ENCODE peak calls at places on chromosomes 1 and 21, in six cellular contexts. G, J, R, N, C and E are unnamed samples.

GRCh38 chr1:99943238-99943794 is 26.5 kb upstream of the SLC35A3 start:
- DNase-seq in G (no peak), J (no peak), R (peak; percentile 80), N (no peak), C (no peak), E (no peak)

GRCh38 chr1:217469983-217470382 is 160.9 kb downstream of the GPATCH2 start:
- DNase-seq in G (no peak), J (no peak), R (no peak), N (no peak), C (no peak), E (no peak)

GRCh38 chr1:212284744-212285684 is at the start of gene PPP2R5A:
- DNase-seq in G (peak; percentile 95), J (peak; percentile 99), R (peak; percentile 99), N (peak; percentile 98), C (peak; percentile 89), E (peak; percentile 100)

GRCh38 chr1:40803902-40804301 is 20.3 kb downstream of the KCNQ4 start:
- DNase-seq in G (no peak), J (no peak), R (no peak), N (no peak), C (no peak), E (no peak)

GRCh38 chr1:92037400-92037799 is 7.6 kb downstream of the EPHX4 start:
- DNase-seq in G (no peak), J (no peak), R (no peak), N (no peak), C (no peak), E (no peak)

GRCh38 chr1:177278626-177279390 is 108.0 kb downstream of the BRINP2 start:
- DNase-seq in G (no peak), J (no peak), R (peak; percentile 7), N (no peak), C (no peak), E (no peak)

GRCh38 chr1:45205910-45206721 is at the start of gene ZSWIM5:
- DNase-seq in G (peak; percentile 43), J (peak; percentile 77), R (peak; percentile 86), N (peak; percentile 67), C (peak; percentile 59), E (peak; percentile 95)

GRCh38 chr1:24311731-24312130 is 7.4 kb upstream of the GRHL3 start:
- DNase-seq in G (no peak), J (no peak), R (no peak), N (no peak), C (no peak), E (no peak)

GRCh38 chr1:91402023-91402422 is 2.6 kb downstream of the HFM1 start:
- DNase-seq in G (no peak), J (no peak), R (peak; percentile 62), N (peak; percentile 28), C (no peak), E (no peak)

GRCh38 chr1:39672551-39672947 is 642 bp upstream of the NT5C1A start:
- DNase-seq in G (no peak), J (no peak), R (peak; percentile 28), N (peak; percentile 38), C (no peak), E (no peak)

GRCh38 chr1:248823517-248824001 is 2.2 kb downstream of the SH3BP5L start:
- DNase-seq in G (no peak), J (no peak), R (peak; percentile 32), N (no peak), C (no peak), E (no peak)

GRCh38 chr1:84621553-84621952 is 47.3 kb upstream of the CTBS start:
- DNase-seq in G (no peak), J (no peak), R (no peak), N (no peak), C (no peak), E (no peak)

GRCh38 chr21:33157303-33157702 is 72.4 kb upstream of the IFNAR2 start:
- DNase-seq in G (no peak), J (no peak), R (no peak), N (no peak), C (no peak), E (no peak)

GRCh38 chr1:19333587-19334354 is 21.6 kb downstream of the SLC66A1 start:
- DNase-seq in G (no peak), J (no peak), R (no peak), N (no peak), C (no peak), E (no peak)

GRCh38 chr1:227869281-227869842 is 53.9 kb downstream of the PRSS38 start:
- DNase-seq in G (no peak), J (peak; percentile 11), R (no peak), N (no peak), C (no peak), E (no peak)

GRCh38 chr1:178267646-178268094 is 173.8 kb downstream of the RASAL2 start:
- DNase-seq in G (no peak), J (no peak), R (no peak), N (no peak), C (no peak), E (no peak)

GRCh38 chr1:96927125-96927524 is 205.5 kb downstream of the PTBP2 start:
- DNase-seq in G (no peak), J (no peak), R (no peak), N (no peak), C (no peak), E (no peak)

GRCh38 chr1:87404306-87404705 is 75.6 kb downstream of the LMO4 start:
- DNase-seq in G (no peak), J (no peak), R (no peak), N (no peak), C (no peak), E (no peak)

GRCh38 chr1:197302775-197303174 is 34.7 kb downstream of the CRB1 start:
- DNase-seq in G (no peak), J (no peak), R (peak; percentile 9), N (no peak), C (no peak), E (no peak)

GRCh38 chr1:65175171-65176070 is 27.4 kb downstream of the AK4 start:
- DNase-seq in G (no peak), J (no peak), R (peak; percentile 23), N (no peak), C (no peak), E (no peak)

GRCh38 chr21:34885125-34885524 is 164.0 kb downstream of the RUNX1 start:
- DNase-seq in G (no peak), J (no peak), R (peak; percentile 55), N (no peak), C (no peak), E (no peak)

GRCh38 chr1:167227934-167228378 is 7.3 kb downstream of the POU2F1 start:
- DNase-seq in G (no peak), J (no peak), R (no peak), N (no peak), C (no peak), E (no peak)

GRCh38 chr1:6471969-6472368 is 6.0 kb upstream of the TNFRSF25 start:
- DNase-seq in G (no peak), J (peak; percentile 87), R (no peak), N (no peak), C (no peak), E (peak; percentile 89)

GRCh38 chr21:39536835-39537234 is 75.9 kb upstream of the B3GALT5 start:
- DNase-seq in G (no peak), J (no peak), R (no peak), N (no peak), C (no peak), E (no peak)

GRCh38 chr21:44752701-44753235 is 41.4 kb upstream of the TSPEAR start:
- DNase-seq in G (peak; percentile 2), J (no peak), R (no peak), N (no peak), C (no peak), E (no peak)